ENCODE peak calls at places on chromosomes 12 and 14, in ten cellular contexts. K is kidney epithelial cell, P is tibial nerve, E is Peyer's patch, X is bronchial epithelial cell, A is cardiac muscle cell, Q is BJ, W is heart left ventricle, L is AG04450, T is adrenal gland. Z is an unnamed sample.
A peak's percentile ranks its signal among the peaks of the same experiment; 100 is the strongest.

GRCh38 chr12:119992129-119992705 is 3.2 kb downstream of the BICDL1 start:
- DNase-seq in A (no peak), E (no peak), L (no peak), P (no peak), K (no peak), X (no peak), W (no peak), Q (no peak), T (no peak), Z (no peak)

GRCh38 chr12:52539024-52539820 is 13.7 kb downstream of the KRT71 start:
- DNase-seq in E (no peak), W (no peak), L (peak; percentile 6), A (no peak), K (peak; percentile 14), X (peak; percentile 72), T (no peak), P (no peak), Q (peak; percentile 77), Z (no peak)

GRCh38 chr14:68075382-68076029 is 255.9 kb downstream of the RAD51B start:
- DNase-seq in W (no peak), P (no peak), E (no peak), Q (no peak), L (no peak), A (no peak), T (no peak), K (no peak), X (no peak), Z (no peak)

GRCh38 chr12:2054091-2055018 is 1.6 kb downstream of the CACNA1C start:
- DNase-seq in K (no peak), X (no peak), A (peak; percentile 29), W (no peak), E (no peak), L (no peak), T (no peak), P (no peak), Q (no peak), Z (no peak)

GRCh38 chr12:56375598-56376434 is 13.2 kb upstream of the APOF start:
- DNase-seq in X (no peak), E (peak; percentile 69), A (no peak), W (no peak), Q (no peak), L (no peak), K (no peak), T (no peak), P (no peak), Z (peak; percentile 67)

GRCh38 chr12:96635844-96636243 is 146.5 kb downstream of the CFAP54 start:
- DNase-seq in Q (no peak), X (peak; percentile 66), L (no peak), K (no peak), T (no peak), A (no peak), P (no peak), W (no peak), E (no peak), Z (no peak)

GRCh38 chr14:82011460-82011859 is 477.8 kb upstream of the SEL1L start:
- DNase-seq in K (no peak), W (no peak), A (no peak), Q (no peak), T (no peak), X (no peak), P (no peak), E (no peak), L (no peak), Z (no peak)

GRCh38 chr14:63726499-63726898 is 1.4 kb downstream of the SGPP1 start:
- DNase-seq in T (no peak), Q (no peak), P (no peak), L (no peak), K (no peak), W (no peak), X (no peak), E (no peak), A (no peak), Z (no peak)

GRCh38 chr14:77151245-77151644 is 9.7 kb upstream of the ZDHHC22 start:
- DNase-seq in X (no peak), L (no peak), E (peak; percentile 37), K (no peak), T (no peak), P (no peak), Q (no peak), A (peak; percentile 43), W (no peak), Z (no peak)

GRCh38 chr12:54024581-54024980 is 3.7 kb upstream of the HOXC6 start:
- DNase-seq in P (no peak), Q (no peak), K (no peak), E (no peak), A (no peak), W (no peak), L (no peak), T (no peak), X (no peak), Z (no peak)

GRCh38 chr12:94247256-94247655 is 98.9 kb downstream of the PLXNC1 start:
- DNase-seq in P (no peak), L (no peak), E (no peak), T (no peak), A (no peak), W (no peak), X (no peak), Q (no peak), K (no peak), Z (no peak)

GRCh38 chr12:79262938-79263337 is 398.4 kb downstream of the SYT1 start:
- DNase-seq in A (no peak), E (no peak), P (no peak), K (no peak), L (no peak), W (no peak), Q (no peak), T (no peak), X (peak; percentile 40), Z (no peak)

GRCh38 chr12:44873898-44874297 is 2.2 kb downstream of the NELL2 start:
- DNase-seq in P (no peak), A (peak; percentile 2), X (no peak), W (no peak), T (no peak), Q (no peak), E (no peak), K (no peak), L (no peak), Z (no peak)

GRCh38 chr14:95326987-95327386 is 7.3 kb upstream of the CLMN start:
- DNase-seq in Q (no peak), K (no peak), L (no peak), X (peak; percentile 85), A (no peak), T (no peak), W (no peak), E (no peak), P (no peak), Z (peak; percentile 40)

GRCh38 chr14:104972301-104973211 is 5.6 kb downstream of the AHNAK2 start:
- DNase-seq in E (peak; percentile 89), T (no peak), Q (no peak), K (no peak), L (no peak), W (peak; percentile 55), P (peak; percentile 53), X (peak; percentile 95), A (no peak), Z (no peak)
- TF ChIP-seq CTCF in E (no peak), T (no peak), Q (no peak), K (peak; percentile 10), L (no peak), W (no peak), P (no peak), X (peak; percentile 54), A (no peak), Z (no peak)

GRCh38 chr12:114702462-114702861 is 18.5 kb upstream of the TBX3 start:
- DNase-seq in E (no peak), K (no peak), W (no peak), P (no peak), L (no peak), T (no peak), X (no peak), Q (no peak), A (no peak), Z (no peak)
- H3K27me3 ChIP-seq in E (no peaks in the 10 kb centered on the region), K (peaks cover 66% of the 10 kb centered on the region), W (peaks cover 40% of the 10 kb centered on the region), P (no peaks in the 10 kb centered on the region), L (peaks cover 6% of the 10 kb centered on the region), T (peaks cover 7% of the 10 kb centered on the region), X (peaks cover 12% of the 10 kb centered on the region), Q (no peaks in the 10 kb centered on the region), A (peaks cover 57% of the 10 kb centered on the region), Z (no peaks in the 10 kb centered on the region)

GRCh38 chr12:467591-467990 is 7.9 kb downstream of the B4GALNT3 start:
- DNase-seq in A (no peak), K (no peak), T (no peak), X (peak; percentile 92), Q (no peak), E (no peak), P (no peak), L (no peak), W (no peak), Z (no peak)
- TF ChIP-seq CTCF in A (no peak), K (no peak), T (no peak), X (no peak), Q (no peak), E (no peak), P (no peak), L (no peak), W (no peak), Z (no peak)

GRCh38 chr14:60508707-60509437 is at the start of gene SIX6:
- DNase-seq in W (no peak), A (peak; percentile 77), T (no peak), E (no peak), X (no peak), P (no peak), L (no peak), Q (no peak), K (no peak), Z (no peak)

GRCh38 chr14:60510254-60510975 is 1.5 kb downstream of the SIX6 start:
- DNase-seq in L (no peak), W (no peak), E (no peak), X (no peak), A (no peak), P (no peak), Q (no peak), T (no peak), K (no peak), Z (no peak)

GRCh38 chr14:60508363-60508706 is 611 bp upstream of the SIX6 start:
- DNase-seq in Q (no peak), T (no peak), W (no peak), L (no peak), A (no peak), P (no peak), K (no peak), X (no peak), E (no peak), Z (no peak)

GRCh38 chr14:60510976-60511599 is 2.1 kb downstream of the SIX6 start:
- DNase-seq in Q (no peak), T (no peak), K (no peak), L (no peak), P (no peak), W (no peak), E (no peak), A (no peak), X (no peak), Z (no peak)

DNA sequence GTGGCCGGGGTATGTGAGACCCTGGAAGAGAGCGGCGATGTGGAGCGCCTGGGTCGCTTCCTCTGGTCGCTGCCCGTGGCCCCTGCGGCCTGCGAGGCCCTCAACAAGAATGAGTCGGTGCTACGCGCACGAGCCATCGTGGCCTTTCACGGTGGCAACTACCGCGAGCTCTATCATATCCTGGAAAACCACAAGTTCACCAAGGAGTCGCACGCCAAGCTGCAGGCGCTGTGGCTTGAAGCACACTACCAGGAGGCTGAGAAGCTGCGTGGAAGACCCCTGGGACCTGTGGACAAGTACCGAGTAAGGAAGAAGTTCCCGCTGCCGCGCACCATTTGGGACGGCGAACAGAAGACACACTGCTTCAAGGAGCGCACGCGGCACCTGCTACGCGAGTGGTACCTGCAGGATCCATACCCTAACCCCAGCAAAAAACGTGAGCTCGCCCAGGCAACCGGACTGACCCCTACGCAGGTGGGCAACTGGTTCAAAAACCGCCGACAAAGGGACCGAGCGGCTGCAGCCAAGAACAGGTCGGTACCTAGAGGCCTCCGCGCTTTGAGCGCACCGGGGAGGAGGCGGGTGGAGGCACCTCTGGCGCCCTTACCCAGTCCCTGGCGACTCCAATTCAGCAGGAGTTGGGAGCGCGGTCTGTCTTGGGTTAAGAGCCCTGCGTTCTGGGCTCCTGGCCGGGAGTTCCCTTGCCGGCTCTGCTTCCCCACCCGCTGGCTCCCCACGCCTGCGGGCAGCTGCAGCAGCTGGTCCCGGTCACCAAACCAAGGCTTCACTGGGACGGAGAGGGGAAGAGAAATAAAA is 700 bp downstream of the SIX6 start:
- DNase-seq in P (no peak), L (no peak), E (no peak), W (no peak), X (no peak), T (no peak), Q (no peak), K (no peak), A (no peak), Z (no peak)
- H3K27me3 ChIP-seq in P (no peaks in the 10 kb centered on the region), L (peaks cover 96% of the 10 kb centered on the region), E (no peaks in the 10 kb centered on the region), W (peaks cover 92% of the 10 kb centered on the region), X (peaks cover 51% of the 10 kb centered on the region), T (peaks cover 89% of the 10 kb centered on the region), Q (peaks cover 70% of the 10 kb centered on the region), K (peaks cover 84% of the 10 kb centered on the region), A (peaks cover 100% of the 10 kb centered on the region), Z (peaks cover 7% of the 10 kb centered on the region)